ENCODE peak calls at places on chromosomes 11 and 22, in eight cellular contexts. U is fibroblast of pulmonary artery, L is fibroblast of lung, M is fibroblast of mammary gland, O is chondrocyte, N is ovary, D is SK-N-SH, Y is fibroblast of villous mesenchyme. R is an unnamed sample.

GRCh38 chr11:110362916-110363574 is 66.6 kb upstream of the RDX start:
- DNase-seq in L (no peak), M (no peak), N (no peak), O (no peak), Y (peak; percentile 16), U (peak; percentile 54), D (no peak), R (no peak)

GRCh38 chr11:2725367-2726300 is 25.8 kb upstream of the KCNQ1OT1 start:
- DNase-seq in L (peak; percentile 46), M (peak; percentile 72), Y (peak; percentile 76), O (no peak), N (peak; percentile 85), U (peak; percentile 82), D (no peak), R (no peak)

GRCh38 chr22:17999851-18000250 is 24.5 kb downstream of the MICAL3 start:
- DNase-seq in U (no peak), D (no peak), Y (no peak), M (no peak), L (no peak), N (no peak), O (no peak), R (no peak)

GRCh38 chr22:35838849-35839646 is 121.4 kb downstream of the APOL5 start:
- DNase-seq in D (no peak), Y (peak; percentile 86), O (no peak), N (peak; percentile 37), L (peak; percentile 68), M (peak; percentile 82), U (peak; percentile 80), R (no peak)

GRCh38 chr22:36327922-36328551 is 59.7 kb downstream of the MYH9 start:
- DNase-seq in D (no peak), Y (peak; percentile 59), N (no peak), U (peak; percentile 73), M (peak; percentile 52), O (no peak), L (peak; percentile 79), R (no peak)

GRCh38 chr11:86067230-86068137 is 1.4 kb downstream of the PICALM start:
- DNase-seq in O (no peak), U (no peak), M (no peak), L (no peak), N (no peak), D (no peak), Y (peak; percentile 35), R (no peak)

GRCh38 chr11:65112226-65112550 is 516 bp downstream of the TM7SF2 start:
- DNase-seq in O (no peak), D (no peak), L (no peak), U (no peak), M (no peak), Y (no peak), N (no peak), R (no peak)

GRCh38 chr11:118612378-118612777 is 5.0 kb downstream of the PHLDB1 start:
- DNase-seq in L (peak; percentile 33), N (peak; percentile 67), D (no peak), Y (peak; percentile 51), U (peak; percentile 90), O (peak; percentile 59), M (no peak), R (no peak)

GRCh38 chr11:45894555-45895247 is 9.2 kb downstream of the MAPK8IP1 start:
- DNase-seq in M (no peak), U (no peak), N (no peak), Y (no peak), L (no peak), D (peak; percentile 14), O (no peak), R (no peak)

GRCh38 chr22:22377335-22377734 is 131.2 kb downstream of the ZNF280B start:
- DNase-seq in D (no peak), M (no peak), L (no peak), N (no peak), U (no peak), O (no peak), Y (no peak), R (no peak)

GRCh38 chr11:12691473-12691872 is 17.3 kb downstream of the TEAD1 start:
- DNase-seq in N (no peak), L (peak; percentile 73), U (no peak), Y (peak; percentile 93), D (peak; percentile 31), M (peak; percentile 60), O (no peak), R (no peak)

GRCh38 chr11:118091690-118092089 is 4.9 kb upstream of the SMIM35 start:
- DNase-seq in O (no peak), U (no peak), N (no peak), L (no peak), Y (no peak), M (no peak), D (no peak), R (no peak)

GRCh38 chr11:112440518-112440917 is 179.9 kb upstream of the PLET1 start:
- DNase-seq in N (no peak), M (peak; percentile 8), O (no peak), L (no peak), Y (no peak), D (no peak), U (no peak), R (no peak)
- TF ChIP-seq CTCF in N (no peak), M (no peak), O (no peak), L (no peak), Y (peak; percentile 20), D (peak; percentile 14), U (no peak), R (peak; percentile 38)

GRCh38 chr11:69841859-69842698 is 22.9 kb upstream of the FGF3 start:
- DNase-seq in O (no peak), L (no peak), D (no peak), U (peak; percentile 18), Y (peak; percentile 3), N (no peak), M (peak; percentile 16), R (no peak)
- TF ChIP-seq CTCF in O (peak; percentile 74), L (peak; percentile 19), D (peak; percentile 55), U (peak; percentile 34), Y (peak; percentile 50), N (no peak), M (peak; percentile 42), R (peak; percentile 41)

DNA sequence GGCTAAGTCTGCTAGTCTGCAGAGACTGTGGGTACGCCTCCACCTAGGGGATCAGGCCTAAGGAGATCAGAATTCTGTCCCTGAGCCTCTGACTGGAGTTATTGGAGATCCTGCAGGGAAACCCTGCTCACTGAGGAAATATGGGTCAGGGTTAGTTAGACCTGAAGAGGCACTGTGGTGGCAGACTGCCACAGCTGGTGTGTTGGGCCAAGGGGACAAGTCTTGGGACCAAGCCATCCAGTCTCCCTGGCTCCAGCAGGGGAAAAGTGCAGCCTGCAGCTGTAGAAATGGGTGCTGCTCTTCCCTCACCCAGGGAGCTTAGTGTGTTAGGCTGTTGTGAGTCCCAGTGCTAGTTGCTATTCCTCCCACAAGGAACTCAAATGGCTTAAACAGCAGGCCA is 334.8 kb upstream of the LARGE1 start:
- DNase-seq in Y (no peak), M (no peak), U (no peak), N (no peak), O (peak; percentile 59), D (no peak), L (no peak), R (no peak)
- TF ChIP-seq CTCF in Y (no peak), M (no peak), U (no peak), N (no peak), O (no peak), D (no peak), L (no peak), R (no peak)

GRCh38 chr11:61294717-61295595 is at the start of gene VWCE:
- DNase-seq in O (no peak), Y (peak; percentile 45), L (peak; percentile 49), U (peak; percentile 55), D (peak; percentile 89), N (peak; percentile 77), M (peak; percentile 33), R (peak; percentile 65)
- TF ChIP-seq CTCF in O (peak; percentile 65), Y (peak; percentile 30), L (peak; percentile 31), U (peak; percentile 23), D (peak; percentile 36), N (no peak), M (no peak), R (peak; percentile 31)

GRCh38 chr11:95739108-95739507 is 50.5 kb downstream of the FAM76B start:
- DNase-seq in Y (no peak), L (no peak), U (no peak), D (no peak), M (no peak), O (no peak), N (no peak), R (no peak)
- TF ChIP-seq CTCF in Y (no peak), L (no peak), U (peak; percentile 15), D (peak; percentile 20), M (peak; percentile 26), O (peak; percentile 40), N (no peak), R (no peak)

DNA sequence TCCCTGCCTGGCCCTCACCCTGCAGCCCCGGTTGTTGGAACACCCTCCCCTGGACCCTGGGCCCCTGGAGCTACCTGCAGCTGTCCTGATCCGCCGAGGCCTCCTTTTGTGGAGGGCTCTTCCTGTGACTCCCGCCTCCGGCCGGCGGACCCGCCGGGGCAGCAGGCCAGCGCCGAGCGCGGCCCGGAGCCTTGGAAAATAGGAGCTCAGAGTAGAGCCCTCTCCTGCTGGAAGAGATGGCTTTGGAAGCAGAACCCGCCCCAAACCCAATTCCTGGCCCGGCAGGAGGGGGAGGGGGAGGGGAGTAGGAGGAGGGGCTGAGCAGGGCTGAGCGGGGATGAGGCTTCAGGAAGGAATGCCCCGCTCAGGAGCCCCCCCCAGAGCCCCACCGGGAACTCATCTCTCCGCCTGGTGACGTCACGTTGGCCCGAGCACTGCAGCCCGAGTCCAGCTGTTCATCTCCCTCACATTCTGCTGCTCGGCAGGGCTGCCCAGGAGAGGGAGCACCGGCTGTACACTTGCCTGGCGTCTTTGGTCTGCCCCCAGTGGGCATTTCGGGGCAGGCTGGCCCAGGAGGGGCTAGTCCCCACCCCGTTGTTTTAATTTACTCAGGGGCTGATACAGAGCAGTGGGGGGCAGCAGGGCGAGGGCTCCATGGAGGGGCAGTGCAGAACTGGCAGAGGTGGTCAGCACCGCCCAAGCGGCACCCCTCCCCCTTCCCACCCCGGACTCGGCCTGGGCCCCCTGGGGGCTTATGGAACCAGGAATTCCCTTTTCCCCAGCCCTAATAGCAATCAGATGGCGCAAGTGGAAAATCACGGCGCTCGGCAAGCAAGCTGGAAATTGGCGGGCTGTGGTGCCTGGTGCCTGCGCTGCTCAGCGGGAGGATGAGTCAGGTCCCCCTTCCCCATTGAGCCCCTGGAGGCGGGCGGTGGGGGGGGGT is at the start of gene MRGPRF:
- DNase-seq in N (peak; percentile 95), O (no peak), U (peak; percentile 53), L (peak; percentile 74), Y (peak; percentile 92), D (peak; percentile 89), M (peak; percentile 89), R (no peak)
- TF ChIP-seq CTCF in N (no peak), O (peak; percentile 80), U (peak; percentile 52), L (peak; percentile 75), Y (peak; percentile 69), D (peak; percentile 52), M (peak; percentile 60), R (peak; percentile 34)